ENCODE peak calls at places on chromosomes 6 and 20, in nine cellular contexts. Z is body of pancreas, W is uterus, Y is stomach, Q is H1, F is suprapubic skin, A is esophagus squamous epithelium, O is Peyer's patch, M is transverse colon. I is an unnamed sample.

GRCh38 chr6:56299916-56300315 is 52.5 kb upstream of the COL21A1 start:
- DNase-seq in Z (no peak), W (no peak), Y (no peak), Q (no peak), F (no peak), A (no peak), O (no peak), M (no peak), I (no peak)

GRCh38 chr6:35780719-35781118 is at the start of gene CLPSL1:
- DNase-seq in Z (no peak), W (no peak), Y (no peak), Q (no peak), F (no peak), A (no peak), O (no peak), M (no peak), I (no peak)

GRCh38 chr20:36273414-36274247 is 32.5 kb upstream of the DLGAP4 start:
- DNase-seq in Z (no peak), W (no peak), Y (no peak), Q (no peak), F (no peak), A (no peak), O (no peak), M (no peak), I (no peak)

GRCh38 chr6:17159240-17159639 is 57.4 kb downstream of the STMND1 start:
- DNase-seq in Z (peak), W (no peak), Y (peak), Q (no peak), F (no peak), A (no peak), O (no peak), M (peak), I (peak)

GRCh38 chr6:92545861-92546260 is 873.5 kb downstream of the EPHA7 start:
- DNase-seq in Z (no peak), W (no peak), Y (no peak), Q (no peak), F (no peak), A (no peak), O (no peak), M (no peak), I (no peak)

GRCh38 chr20:55004044-55004443 is 528.7 kb downstream of the DOK5 start:
- DNase-seq in Z (no peak), W (no peak), Y (no peak), Q (no peak), F (no peak), A (no peak), O (no peak), M (no peak), I (no peak)

GRCh38 chr6:87396595-87397392 is 11.0 kb upstream of the CFAP206 start:
- DNase-seq in Z (no peak), W (no peak), Y (no peak), Q (no peak), F (no peak), A (no peak), O (no peak), M (no peak), I (no peak)

GRCh38 chr6:133609404-133610270 is 279.3 kb upstream of the TCF21 start:
- DNase-seq in Z (no peak), W (no peak), Y (no peak), Q (no peak), F (no peak), A (no peak), O (no peak), M (no peak), I (no peak)

GRCh38 chr6:32982084-32982701 is 13.8 kb downstream of the BRD2 start:
- DNase-seq in Z (no peak), W (no peak), Y (no peak), Q (no peak), F (no peak), A (no peak), O (no peak), M (no peak), I (no peak)

GRCh38 chr6:46170357-46171289 is at the start of gene ENPP5:
- DNase-seq in Z (peak), W (peak), Y (peak), Q (peak), F (peak), A (peak), O (peak), M (peak), I (no peak)

GRCh38 chr6:139371421-139372253 is 2.8 kb downstream of the CITED2 start:
- DNase-seq in Z (no peak), W (no peak), Y (no peak), Q (no peak), F (no peak), A (no peak), O (no peak), M (no peak), I (peak)

GRCh38 chr6:67748521-67748920 is 886.6 kb upstream of the ADGRB3 start:
- DNase-seq in Z (no peak), W (no peak), Y (no peak), Q (no peak), F (no peak), A (no peak), O (no peak), M (no peak), I (no peak)

GRCh38 chr6:53604623-53605190 is 59.8 kb upstream of the GCLC start:
- DNase-seq in Z (no peak), W (no peak), Y (no peak), Q (no peak), F (no peak), A (no peak), O (no peak), M (no peak), I (no peak)

GRCh38 chr20:34639755-34640222 is 37.1 kb downstream of the PIGU start:
- DNase-seq in Z (peak), W (no peak), Y (peak), Q (no peak), F (no peak), A (no peak), O (no peak), M (peak), I (no peak)

GRCh38 chr6:89963391-89963790 is 69.1 kb downstream of the GJA10 start:
- DNase-seq in Z (no peak), W (no peak), Y (no peak), Q (no peak), F (no peak), A (no peak), O (no peak), M (no peak), I (no peak)

GRCh38 chr20:63754008-63754407 is 14.4 kb downstream of the SLC2A4RG start:
- DNase-seq in Z (no peak), W (no peak), Y (no peak), Q (no peak), F (no peak), A (no peak), O (no peak), M (no peak), I (no peak)

GRCh38 chr20:43138061-43138860 is 51.4 kb downstream of the PTPRT start:
- DNase-seq in Z (no peak), W (no peak), Y (no peak), Q (no peak), F (no peak), A (no peak), O (no peak), M (no peak), I (no peak)

GRCh38 chr6:118709859-118710350 is 58.5 kb upstream of the CEP85L start:
- DNase-seq in Z (peak), W (no peak), Y (peak), Q (no peak), F (no peak), A (no peak), O (peak), M (peak), I (no peak)

GRCh38 chr6:3159805-3160781 is 2.7 kb upstream of the TUBB2A start:
- DNase-seq in Z (peak), W (peak), Y (peak), Q (no peak), F (peak), A (peak), O (peak), M (peak), I (no peak)

GRCh38 chr20:36645353-36645752 is 643 bp downstream of the SLA2 start:
- DNase-seq in Z (no peak), W (no peak), Y (no peak), Q (no peak), F (no peak), A (no peak), O (no peak), M (no peak), I (no peak)

GRCh38 chr6:6366778-6367177 is 46.3 kb upstream of the F13A1 start:
- DNase-seq in Z (no peak), W (no peak), Y (no peak), Q (no peak), F (no peak), A (no peak), O (no peak), M (no peak), I (no peak)

GRCh38 chr6:169008641-169009040 is 245.0 kb downstream of the THBS2 start:
- DNase-seq in Z (no peak), W (no peak), Y (no peak), Q (no peak), F (no peak), A (no peak), O (no peak), M (no peak), I (peak)

GRCh38 chr6:116386581-116387299 is 16.0 kb downstream of the DSE start:
- DNase-seq in Z (no peak), W (no peak), Y (no peak), Q (no peak), F (no peak), A (no peak), O (no peak), M (no peak), I (no peak)

GRCh38 chr6:44263357-44264100 is 1.8 kb downstream of the NFKBIE start:
- DNase-seq in Z (peak), W (no peak), Y (no peak), Q (no peak), F (no peak), A (no peak), O (peak), M (peak), I (no peak)

GRCh38 chr6:26336355-26337198 is 28.4 kb upstream of the BTN3A2 start:
- DNase-seq in Z (no peak), W (no peak), Y (no peak), Q (no peak), F (no peak), A (no peak), O (no peak), M (no peak), I (no peak)

GRCh38 chr6:117130125-117130524 is 135.2 kb upstream of the VGLL2 start:
- DNase-seq in Z (no peak), W (no peak), Y (no peak), Q (no peak), F (no peak), A (no peak), O (no peak), M (no peak), I (no peak)

GRCh38 chr6:116611020-116611419 is 5.3 kb upstream of the RSPH4A start:
- DNase-seq in Z (no peak), W (no peak), Y (no peak), Q (no peak), F (no peak), A (no peak), O (no peak), M (no peak), I (no peak)

GRCh38 chr6:131004387-131004755 is 58.7 kb downstream of the EPB41L2 start:
- DNase-seq in Z (no peak), W (no peak), Y (no peak), Q (no peak), F (no peak), A (no peak), O (no peak), M (no peak), I (no peak)

GRCh38 chr6:63683071-63683603 is 47.5 kb downstream of the PHF3 start:
- DNase-seq in Z (no peak), W (no peak), Y (no peak), Q (no peak), F (no peak), A (no peak), O (no peak), M (no peak), I (no peak)

GRCh38 chr6:105993341-105993740 is 92.8 kb upstream of the PRDM1 start:
- DNase-seq in Z (no peak), W (peak), Y (no peak), Q (no peak), F (no peak), A (no peak), O (no peak), M (no peak), I (no peak)

GRCh38 chr20:60215786-60216730 is 257.8 kb downstream of the CDH26 start:
- DNase-seq in Z (no peak), W (no peak), Y (no peak), Q (no peak), F (no peak), A (no peak), O (no peak), M (no peak), I (peak)

GRCh38 chr6:41560440-41561192 is 14.4 kb downstream of the FOXP4 start:
- DNase-seq in Z (peak), W (peak), Y (peak), Q (no peak), F (no peak), A (peak), O (peak), M (peak), I (no peak)

GRCh38 chr6:41561386-41561785 is 15.2 kb downstream of the FOXP4 start:
- DNase-seq in Z (peak), W (no peak), Y (no peak), Q (no peak), F (no peak), A (no peak), O (no peak), M (no peak), I (no peak)

GRCh38 chr6:41561931-41562632 is 15.9 kb downstream of the FOXP4 start:
- DNase-seq in Z (no peak), W (no peak), Y (no peak), Q (no peak), F (no peak), A (no peak), O (no peak), M (no peak), I (no peak)

GRCh38 chr6:41558033-41558807 is 12.0 kb downstream of the FOXP4 start:
- DNase-seq in Z (peak), W (no peak), Y (no peak), Q (no peak), F (no peak), A (no peak), O (no peak), M (no peak), I (no peak)

GRCh38 chr6:41559655-41560439 is 13.7 kb downstream of the FOXP4 start:
- DNase-seq in Z (no peak), W (peak), Y (no peak), Q (no peak), F (no peak), A (no peak), O (no peak), M (no peak), I (no peak)
- H3K4me3 ChIP-seq in Z (no peak), W (peak), Y (peak), Q (no peak), F (peak), A (peak), O (peak), M (peak), I (peak)

GRCh38 chr6:73323323-73323722 is 30.8 kb downstream of the DPPA5 start:
- DNase-seq in Z (no peak), W (no peak), Y (no peak), Q (no peak), F (no peak), A (no peak), O (no peak), M (no peak), I (no peak)

GRCh38 chr6:73325656-73326055 is 28.4 kb downstream of the DPPA5 start:
- DNase-seq in Z (no peak), W (no peak), Y (no peak), Q (no peak), F (no peak), A (no peak), O (no peak), M (no peak), I (no peak)

GRCh38 chr6:73328790-73329189 is 25.3 kb downstream of the DPPA5 start:
- DNase-seq in Z (no peak), W (no peak), Y (no peak), Q (no peak), F (no peak), A (no peak), O (no peak), M (no peak), I (no peak)

GRCh38 chr6:73329201-73329600 is 24.9 kb downstream of the DPPA5 start:
- DNase-seq in Z (no peak), W (no peak), Y (no peak), Q (no peak), F (no peak), A (no peak), O (no peak), M (no peak), I (no peak)
- TF ChIP-seq POLR2A in Z (no peak), W (no peak), Y (no peak), Q (no peak), F (no peak), A (no peak), O (no peak), M (no peak), I (no peak)

DNA sequence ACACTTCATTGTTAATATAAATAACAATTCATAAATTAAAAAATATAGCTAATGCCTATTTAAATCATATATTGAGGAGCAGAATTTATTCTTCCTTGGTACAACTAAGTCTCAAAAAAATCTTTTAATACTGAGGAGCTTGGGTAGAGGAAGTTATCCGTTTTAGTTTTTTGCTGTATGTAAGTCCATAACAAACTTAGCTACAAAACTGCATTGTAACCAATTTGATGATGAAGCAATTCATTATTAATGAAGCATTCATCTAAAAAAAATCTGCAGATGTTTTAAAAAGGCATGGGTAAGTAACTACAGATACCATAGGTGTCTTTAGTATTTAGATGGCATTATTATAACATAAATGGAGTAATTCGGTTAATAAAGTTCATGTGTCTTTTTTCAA is 1.3 kb downstream of the KHDRBS2 start:
- DNase-seq in Z (no peak), W (no peak), Y (no peak), Q (no peak), F (no peak), A (no peak), O (no peak), M (no peak), I (no peak)
- H3K4me3 ChIP-seq in Z (no peak), W (no peak), Y (no peak), Q (peak), F (no peak), A (no peak), O (no peak), M (no peak), I (no peak)

GRCh38 chr6:352896-353470 is 38.6 kb upstream of the IRF4 start:
- DNase-seq in Z (no peak), W (no peak), Y (no peak), Q (no peak), F (no peak), A (no peak), O (no peak), M (no peak), I (no peak)
- TF ChIP-seq POLR2A in Z (no peak), W (no peak), Y (no peak), Q (no peak), F (no peak), A (no peak), O (no peak), M (no peak), I (no peak)